ENCODE peak calls at places on chromosomes 13 and 19, in six cellular contexts. One of them, this sample, is unnamed.

GRCh38 chr19:47028372-47028672 is 8.7 kb downstream of the NPAS1 start:
- DNase-seq in HFFc6: no peak
- DNase-seq in Calu3: no peak
- DNase-seq in epithelial cell of esophagus: no peak
- DNase-seq in fibroblast of mammary gland: no peak
- DNase-seq in spleen: no peak
- DNase-seq in this sample: no peak

GRCh38 chr19:3576696-3577443 is 4.1 kb downstream of the HMG20B start:
- DNase-seq in HFFc6: no peak
- DNase-seq in Calu3: no peak
- DNase-seq in epithelial cell of esophagus: peak
- DNase-seq in fibroblast of mammary gland: peak
- DNase-seq in spleen: no peak
- DNase-seq in this sample: peak

GRCh38 chr19:30865481-30865880 is 483.8 kb downstream of the TSHZ3 start:
- DNase-seq in HFFc6: no peak
- DNase-seq in Calu3: no peak
- DNase-seq in epithelial cell of esophagus: no peak
- DNase-seq in fibroblast of mammary gland: no peak
- DNase-seq in spleen: no peak
- DNase-seq in this sample: no peak

GRCh38 chr13:48194392-48194754 is 38.6 kb upstream of the ITM2B start:
- DNase-seq in HFFc6: no peak
- DNase-seq in Calu3: no peak
- DNase-seq in epithelial cell of esophagus: peak
- DNase-seq in fibroblast of mammary gland: no peak
- DNase-seq in spleen: no peak
- DNase-seq in this sample: no peak

GRCh38 chr13:112742583-112742982 is 52.7 kb downstream of the ATP11A start:
- DNase-seq in HFFc6: no peak
- DNase-seq in Calu3: no peak
- DNase-seq in epithelial cell of esophagus: no peak
- DNase-seq in fibroblast of mammary gland: no peak
- DNase-seq in spleen: peak
- DNase-seq in this sample: no peak

GRCh38 chr19:35404879-35405622 is 34.2 kb downstream of the GPR42 start:
- DNase-seq in HFFc6: peak
- DNase-seq in Calu3: peak
- DNase-seq in epithelial cell of esophagus: peak
- DNase-seq in fibroblast of mammary gland: peak
- DNase-seq in spleen: no peak
- DNase-seq in this sample: peak

GRCh38 chr13:46665630-46666482 is 112.9 kb downstream of the LRCH1 start:
- DNase-seq in HFFc6: no peak
- DNase-seq in Calu3: no peak
- DNase-seq in epithelial cell of esophagus: peak
- DNase-seq in fibroblast of mammary gland: no peak
- DNase-seq in spleen: no peak
- DNase-seq in this sample: no peak

GRCh38 chr13:50410921-50411712 is 395.9 kb downstream of the KCNRG start:
- DNase-seq in HFFc6: peak
- DNase-seq in Calu3: peak
- DNase-seq in epithelial cell of esophagus: peak
- DNase-seq in fibroblast of mammary gland: peak
- DNase-seq in spleen: no peak
- DNase-seq in this sample: peak

GRCh38 chr13:51063909-51064308 is 47.2 kb downstream of the C13orf42 start:
- DNase-seq in HFFc6: no peak
- DNase-seq in Calu3: no peak
- DNase-seq in epithelial cell of esophagus: no peak
- DNase-seq in fibroblast of mammary gland: no peak
- DNase-seq in spleen: no peak
- DNase-seq in this sample: no peak

GRCh38 chr13:111283457-111283856 is 37.0 kb upstream of the TEX29 start:
- DNase-seq in HFFc6: no peak
- DNase-seq in Calu3: no peak
- DNase-seq in epithelial cell of esophagus: no peak
- DNase-seq in fibroblast of mammary gland: no peak
- DNase-seq in spleen: no peak
- DNase-seq in this sample: no peak

GRCh38 chr13:94079876-94080275 is 399.6 kb downstream of the DCT start:
- DNase-seq in HFFc6: no peak
- DNase-seq in Calu3: no peak
- DNase-seq in epithelial cell of esophagus: no peak
- DNase-seq in fibroblast of mammary gland: peak
- DNase-seq in spleen: no peak
- DNase-seq in this sample: no peak

GRCh38 chr13:113970810-113971470 is 2.9 kb downstream of the C13orf46 start:
- DNase-seq in HFFc6: no peak
- DNase-seq in Calu3: peak
- DNase-seq in epithelial cell of esophagus: peak
- DNase-seq in fibroblast of mammary gland: peak
- DNase-seq in spleen: peak
- DNase-seq in this sample: peak

GRCh38 chr19:18346091-18346490 is 5.7 kb downstream of the PGPEP1 start:
- DNase-seq in HFFc6: no peak
- DNase-seq in Calu3: no peak
- DNase-seq in epithelial cell of esophagus: peak
- DNase-seq in fibroblast of mammary gland: no peak
- DNase-seq in spleen: no peak
- DNase-seq in this sample: no peak

GRCh38 chr13:96816261-96816660 is 178.0 kb downstream of the OXGR1 start:
- DNase-seq in HFFc6: no peak
- DNase-seq in Calu3: no peak
- DNase-seq in epithelial cell of esophagus: no peak
- DNase-seq in fibroblast of mammary gland: peak
- DNase-seq in spleen: no peak
- DNase-seq in this sample: no peak

GRCh38 chr19:3360494-3361383 is 5.6 kb upstream of the NFIC start:
- DNase-seq in HFFc6: no peak
- DNase-seq in Calu3: no peak
- DNase-seq in epithelial cell of esophagus: peak
- DNase-seq in fibroblast of mammary gland: peak
- DNase-seq in spleen: peak
- DNase-seq in this sample: no peak

GRCh38 chr19:3272532-3272931 is 48.1 kb downstream of the CELF5 start:
- DNase-seq in HFFc6: no peak
- DNase-seq in Calu3: no peak
- DNase-seq in epithelial cell of esophagus: no peak
- DNase-seq in fibroblast of mammary gland: no peak
- DNase-seq in spleen: no peak
- DNase-seq in this sample: no peak

GRCh38 chr13:30142502-30143211 is 164.7 kb downstream of the KATNAL1 start:
- DNase-seq in HFFc6: peak
- DNase-seq in Calu3: peak
- DNase-seq in epithelial cell of esophagus: peak
- DNase-seq in fibroblast of mammary gland: peak
- DNase-seq in spleen: no peak
- DNase-seq in this sample: peak

GRCh38 chr19:862529-863304 is 3.3 kb downstream of the CFD start:
- DNase-seq in HFFc6: peak
- DNase-seq in Calu3: peak
- DNase-seq in epithelial cell of esophagus: peak
- DNase-seq in fibroblast of mammary gland: peak
- DNase-seq in spleen: peak
- DNase-seq in this sample: peak

GRCh38 chr19:17125728-17126677 is 50.4 kb downstream of the MYO9B start:
- DNase-seq in HFFc6: no peak
- DNase-seq in Calu3: no peak
- DNase-seq in epithelial cell of esophagus: no peak
- DNase-seq in fibroblast of mammary gland: peak
- DNase-seq in spleen: peak
- DNase-seq in this sample: no peak

GRCh38 chr13:111893607-111894443 is 173.1 kb upstream of the SOX1 start:
- DNase-seq in HFFc6: no peak
- DNase-seq in Calu3: no peak
- DNase-seq in epithelial cell of esophagus: no peak
- DNase-seq in fibroblast of mammary gland: no peak
- DNase-seq in spleen: no peak
- DNase-seq in this sample: no peak

GRCh38 chr19:33132021-33132420 is at the start of gene WDR88:
- DNase-seq in HFFc6: no peak
- DNase-seq in Calu3: no peak
- DNase-seq in epithelial cell of esophagus: no peak
- DNase-seq in fibroblast of mammary gland: no peak
- DNase-seq in spleen: no peak
- DNase-seq in this sample: no peak

GRCh38 chr13:62653371-62653770 is 1237.7 kb upstream of the PCDH20 start:
- DNase-seq in HFFc6: no peak
- DNase-seq in Calu3: no peak
- DNase-seq in epithelial cell of esophagus: peak
- DNase-seq in fibroblast of mammary gland: no peak
- DNase-seq in spleen: no peak
- DNase-seq in this sample: no peak

GRCh38 chr13:24540236-24541126 is 27.9 kb upstream of the PARP4 start:
- DNase-seq in HFFc6: no peak
- DNase-seq in Calu3: peak
- DNase-seq in epithelial cell of esophagus: no peak
- DNase-seq in fibroblast of mammary gland: peak
- DNase-seq in spleen: peak
- DNase-seq in this sample: no peak

GRCh38 chr13:109155301-109155761 is 525.9 kb downstream of the MYO16 start:
- DNase-seq in HFFc6: no peak
- DNase-seq in Calu3: no peak
- DNase-seq in epithelial cell of esophagus: peak
- DNase-seq in fibroblast of mammary gland: peak
- DNase-seq in spleen: no peak
- DNase-seq in this sample: peak

GRCh38 chr13:36418022-36418805 is 14.1 kb upstream of the CCNA1 start:
- DNase-seq in HFFc6: peak
- DNase-seq in Calu3: peak
- DNase-seq in epithelial cell of esophagus: peak
- DNase-seq in fibroblast of mammary gland: peak
- DNase-seq in spleen: no peak
- DNase-seq in this sample: peak

GRCh38 chr13:107117327-107118012 is 549.5 kb upstream of the ARGLU1 start:
- DNase-seq in HFFc6: no peak
- DNase-seq in Calu3: no peak
- DNase-seq in epithelial cell of esophagus: no peak
- DNase-seq in fibroblast of mammary gland: no peak
- DNase-seq in spleen: no peak
- DNase-seq in this sample: no peak

GRCh38 chr13:87582399-87582798 is 88.8 kb upstream of the SLITRK5 start:
- DNase-seq in HFFc6: no peak
- DNase-seq in Calu3: no peak
- DNase-seq in epithelial cell of esophagus: no peak
- DNase-seq in fibroblast of mammary gland: no peak
- DNase-seq in spleen: no peak
- DNase-seq in this sample: no peak
- TF ChIP-seq CTCF in HFFc6: no peak
- TF ChIP-seq CTCF in Calu3: no peak
- TF ChIP-seq CTCF in epithelial cell of esophagus: no peak
- TF ChIP-seq CTCF in fibroblast of mammary gland: no peak
- TF ChIP-seq CTCF in spleen: no peak
- TF ChIP-seq CTCF in this sample: no peak

GRCh38 chr13:102195566-102196462 is 206.0 kb downstream of the FGF14 start:
- DNase-seq in HFFc6: no peak
- DNase-seq in Calu3: no peak
- DNase-seq in epithelial cell of esophagus: peak
- DNase-seq in fibroblast of mammary gland: peak
- DNase-seq in spleen: no peak
- DNase-seq in this sample: no peak

GRCh38 chr13:102198418-102199322 is 203.2 kb downstream of the FGF14 start:
- DNase-seq in HFFc6: no peak
- DNase-seq in Calu3: no peak
- DNase-seq in epithelial cell of esophagus: peak
- DNase-seq in fibroblast of mammary gland: peak
- DNase-seq in spleen: no peak
- DNase-seq in this sample: no peak

GRCh38 chr13:102191951-102192461 is 209.8 kb downstream of the FGF14 start:
- DNase-seq in HFFc6: no peak
- DNase-seq in Calu3: no peak
- DNase-seq in epithelial cell of esophagus: peak
- DNase-seq in fibroblast of mammary gland: peak
- DNase-seq in spleen: no peak
- DNase-seq in this sample: peak

DNA sequence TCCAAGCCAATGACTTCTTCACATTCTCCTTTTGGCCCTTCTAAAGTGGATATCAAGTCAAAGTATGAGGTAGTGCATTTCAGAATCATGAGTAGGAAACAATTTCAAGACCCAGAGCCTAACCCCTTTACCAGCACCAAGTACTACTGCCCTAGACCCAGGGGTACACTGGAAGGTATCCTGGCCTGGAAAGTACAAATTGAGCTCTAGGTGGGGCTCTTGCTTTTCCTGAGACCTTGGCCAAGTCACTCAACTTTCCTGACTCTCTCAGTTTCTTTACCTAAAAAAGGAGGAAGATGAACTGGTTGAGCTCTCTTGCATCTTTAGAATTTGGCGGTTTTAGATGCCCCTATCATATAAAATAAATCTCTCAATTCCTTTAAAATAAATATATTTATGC is 204.7 kb downstream of the FGF14 start:
- DNase-seq in HFFc6: no peak
- DNase-seq in Calu3: peak
- DNase-seq in epithelial cell of esophagus: peak
- DNase-seq in fibroblast of mammary gland: peak
- DNase-seq in spleen: no peak
- DNase-seq in this sample: peak
- TF ChIP-seq CTCF in HFFc6: no peak
- TF ChIP-seq CTCF in Calu3: no peak
- TF ChIP-seq CTCF in epithelial cell of esophagus: peak
- TF ChIP-seq CTCF in fibroblast of mammary gland: peak
- TF ChIP-seq CTCF in spleen: no peak
- TF ChIP-seq CTCF in this sample: peak

DNA sequence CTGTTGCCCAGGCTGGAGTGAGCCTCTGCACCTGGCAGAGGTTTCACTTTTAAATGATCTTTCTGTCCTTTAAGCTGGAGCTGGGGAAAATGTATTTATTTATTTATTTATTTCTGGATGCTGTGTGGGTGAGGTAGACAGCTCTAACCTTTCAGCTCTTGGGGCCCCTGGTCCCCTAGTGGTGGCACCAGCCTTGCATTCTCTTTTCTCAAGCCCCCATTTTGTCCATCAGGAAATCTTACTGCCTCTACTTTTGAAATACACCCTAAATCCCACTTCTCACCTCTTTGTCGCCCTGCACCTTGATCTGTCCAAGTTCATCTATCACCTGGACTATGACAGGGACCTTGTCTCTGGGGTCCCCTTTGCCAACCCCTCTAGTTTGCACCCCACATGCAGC is 2.1 kb upstream of the B9D2 start:
- DNase-seq in HFFc6: no peak
- DNase-seq in Calu3: peak
- DNase-seq in epithelial cell of esophagus: no peak
- DNase-seq in fibroblast of mammary gland: no peak
- DNase-seq in spleen: no peak
- DNase-seq in this sample: no peak
- TF ChIP-seq CTCF in HFFc6: peak
- TF ChIP-seq CTCF in Calu3: peak
- TF ChIP-seq CTCF in epithelial cell of esophagus: peak
- TF ChIP-seq CTCF in fibroblast of mammary gland: peak
- TF ChIP-seq CTCF in spleen: no peak
- TF ChIP-seq CTCF in this sample: peak

DNA sequence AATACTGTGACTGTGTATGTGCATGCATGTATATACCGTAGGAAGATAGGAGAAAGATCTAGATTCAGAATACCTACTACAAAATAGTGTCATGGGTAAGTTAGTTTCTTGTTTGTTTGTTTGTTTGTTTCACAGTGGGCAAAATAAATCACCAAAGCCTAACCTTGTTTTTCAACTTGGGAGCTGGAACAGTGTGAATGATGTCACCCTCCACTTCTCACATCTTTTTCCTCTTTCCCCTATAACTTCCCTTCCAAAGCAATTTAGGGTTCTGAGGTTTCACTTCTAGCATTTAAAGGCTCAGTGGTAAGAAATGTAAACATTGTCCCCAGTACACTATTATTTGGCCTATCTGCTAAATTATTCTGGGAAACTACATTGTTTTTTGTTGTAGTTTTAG is 5.4 kb downstream of the KCTD4 start:
- DNase-seq in HFFc6: no peak
- DNase-seq in Calu3: no peak
- DNase-seq in epithelial cell of esophagus: no peak
- DNase-seq in fibroblast of mammary gland: no peak
- DNase-seq in spleen: no peak
- DNase-seq in this sample: no peak
- TF ChIP-seq CTCF in HFFc6: no peak
- TF ChIP-seq CTCF in Calu3: no peak
- TF ChIP-seq CTCF in epithelial cell of esophagus: no peak
- TF ChIP-seq CTCF in fibroblast of mammary gland: no peak
- TF ChIP-seq CTCF in spleen: no peak
- TF ChIP-seq CTCF in this sample: no peak